ENCODE peak calls at places on chromosomes 11 and 22, in eight cellular contexts. Z, M, B, Q, G, S, N and I are unnamed samples.

GRCh38 chr22:26561756-26562417 is 28.0 kb downstream of the TPST2 start:
- DNase-seq in Z (no peak), M (no peak), B (no peak), Q (peak; percentile 91), G (no peak), S (no peak), N (no peak), I (no peak)

GRCh38 chr11:1226226-1226961 is 3.5 kb downstream of the MUC5B start:
- DNase-seq in Z (no peak), M (no peak), B (peak; percentile 49), Q (no peak), G (peak; percentile 38), S (no peak), N (no peak), I (no peak)

GRCh38 chr22:45341503-45341902 is 31.8 kb downstream of the FAM118A start:
- DNase-seq in Z (no peak), M (no peak), B (no peak), Q (no peak), G (peak; percentile 12), S (no peak), N (no peak), I (no peak)

GRCh38 chr22:22201185-22201924 is 43.2 kb upstream of the VPREB1 start:
- DNase-seq in Z (peak; percentile 30), M (no peak), B (peak; percentile 49), Q (no peak), G (no peak), S (no peak), N (no peak), I (peak; percentile 58)

GRCh38 chr22:29988719-29989118 is 91.5 kb upstream of the HORMAD2 start:
- DNase-seq in Z (no peak), M (no peak), B (no peak), Q (no peak), G (no peak), S (no peak), N (no peak), I (no peak)

GRCh38 chr11:12079726-12080556 is 30.4 kb upstream of the MICAL2 start:
- DNase-seq in Z (peak; percentile 82), M (no peak), B (no peak), Q (peak; percentile 34), G (no peak), S (peak; percentile 73), N (no peak), I (no peak)

GRCh38 chr22:31947296-31947695 is 3.0 kb downstream of the YWHAH start:
- DNase-seq in Z (peak; percentile 31), M (no peak), B (no peak), Q (no peak), G (no peak), S (no peak), N (no peak), I (no peak)

GRCh38 chr11:129141748-129142475 is 50.2 kb downstream of the ARHGAP32 start:
- DNase-seq in Z (no peak), M (no peak), B (no peak), Q (no peak), G (no peak), S (no peak), N (no peak), I (no peak)

GRCh38 chr11:69290791-69291190 is 3.2 kb upstream of the MYEOV start:
- DNase-seq in Z (no peak), M (no peak), B (no peak), Q (no peak), G (no peak), S (no peak), N (no peak), I (no peak)

GRCh38 chr11:1573077-1573846 is 1.2 kb upstream of the DUSP8 start:
- DNase-seq in Z (no peak), M (no peak), B (no peak), Q (no peak), G (no peak), S (no peak), N (no peak), I (peak; percentile 53)

GRCh38 chr11:11620251-11620965 is 1.4 kb downstream of the GALNT18 start:
- DNase-seq in Z (peak; percentile 68), M (peak; percentile 64), B (peak; percentile 67), Q (peak; percentile 26), G (peak; percentile 66), S (no peak), N (no peak), I (no peak)

GRCh38 chr11:134273317-134273712 is 2.9 kb upstream of the GLB1L3 start:
- DNase-seq in Z (no peak), M (no peak), B (no peak), Q (no peak), G (no peak), S (no peak), N (no peak), I (no peak)

GRCh38 chr11:134277176-134278001 is 1.2 kb downstream of the GLB1L3 start:
- DNase-seq in Z (no peak), M (no peak), B (peak; percentile 50), Q (no peak), G (no peak), S (peak; percentile 10), N (no peak), I (no peak)

GRCh38 chr11:134275188-134275533 is 1.0 kb upstream of the GLB1L3 start:
- DNase-seq in Z (no peak), M (no peak), B (no peak), Q (no peak), G (no peak), S (no peak), N (no peak), I (no peak)

GRCh38 chr11:134276396-134277175 is 407 bp downstream of the GLB1L3 start:
- DNase-seq in Z (no peak), M (no peak), B (peak; percentile 56), Q (no peak), G (peak; percentile 57), S (no peak), N (no peak), I (no peak)

DNA sequence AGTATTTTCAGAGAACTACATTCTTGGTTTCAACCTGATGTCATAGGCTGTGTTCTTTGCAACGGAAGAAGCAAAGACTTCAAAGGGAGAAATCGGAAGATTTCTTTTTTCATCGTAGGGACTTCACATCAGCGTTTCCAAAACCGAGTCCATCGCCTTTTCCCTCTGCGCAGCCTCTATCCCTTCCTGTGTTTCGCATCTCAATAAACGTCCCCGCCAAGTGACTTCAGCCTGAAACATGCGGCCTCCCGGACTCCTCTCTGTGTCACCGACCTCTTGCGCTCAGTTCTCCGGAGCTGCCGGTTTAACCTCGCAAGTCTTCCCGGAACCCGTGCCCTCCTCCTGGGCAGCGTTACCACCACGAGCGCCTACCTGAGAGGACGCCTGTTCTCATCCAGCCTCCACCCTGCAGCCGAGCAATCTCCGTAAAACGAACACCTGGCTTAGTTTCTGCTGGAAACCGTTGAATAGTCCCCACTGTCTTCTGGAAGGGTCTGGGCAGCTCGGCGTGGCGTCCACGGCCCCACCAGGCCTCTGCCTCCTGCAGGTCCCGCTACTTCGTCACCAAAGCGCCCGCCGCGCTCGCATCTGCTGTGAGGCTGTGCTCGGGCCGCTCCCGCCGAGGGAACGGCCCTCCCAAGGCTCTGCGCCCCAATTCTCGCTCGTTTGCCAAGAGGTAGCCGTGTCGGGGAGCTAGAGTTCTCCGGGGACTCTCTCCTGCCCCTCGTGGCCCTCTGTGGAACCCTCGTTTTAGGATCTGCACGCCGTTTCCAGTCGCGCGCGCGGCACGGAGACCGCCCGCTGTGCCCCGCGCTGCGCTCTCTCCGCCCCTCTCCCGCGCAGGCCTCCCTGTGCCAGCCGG is at the start of gene GLB1L3:
- DNase-seq in Z (peak; percentile 21), M (no peak), B (peak; percentile 76), Q (no peak), G (peak; percentile 71), S (no peak), N (no peak), I (peak; percentile 30)
- TF ChIP-seq CTCF in Z (peak; percentile 9), M (no peak), B (peak; percentile 48), Q (no peak), G (peak; percentile 36), S (no peak), N (peak; percentile 31), I (no peak)

DNA sequence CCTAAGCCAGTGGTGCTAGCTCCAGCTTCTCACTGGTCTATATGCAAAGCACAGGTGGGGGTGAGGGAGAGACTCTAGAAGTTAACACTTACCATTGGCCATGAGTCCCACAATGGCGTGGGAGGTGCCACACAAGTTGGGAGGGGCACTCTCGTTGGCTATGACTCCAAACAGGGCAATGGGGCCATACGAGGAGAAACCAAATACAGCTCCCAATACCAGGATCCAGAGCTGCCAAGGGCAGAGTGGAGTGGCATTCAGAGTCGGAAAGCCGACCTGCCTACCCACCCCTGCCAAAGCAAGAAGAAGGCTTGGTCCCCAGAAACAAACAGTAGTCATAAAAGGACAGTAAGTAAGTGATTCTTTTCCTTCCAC is 5.6 kb downstream of the SLC37A4 start:
- DNase-seq in Z (no peak), M (no peak), B (no peak), Q (no peak), G (no peak), S (no peak), N (no peak), I (no peak)
- TF ChIP-seq CTCF in Z (no peak), M (no peak), B (no peak), Q (no peak), G (no peak), S (no peak), N (no peak), I (no peak)

DNA sequence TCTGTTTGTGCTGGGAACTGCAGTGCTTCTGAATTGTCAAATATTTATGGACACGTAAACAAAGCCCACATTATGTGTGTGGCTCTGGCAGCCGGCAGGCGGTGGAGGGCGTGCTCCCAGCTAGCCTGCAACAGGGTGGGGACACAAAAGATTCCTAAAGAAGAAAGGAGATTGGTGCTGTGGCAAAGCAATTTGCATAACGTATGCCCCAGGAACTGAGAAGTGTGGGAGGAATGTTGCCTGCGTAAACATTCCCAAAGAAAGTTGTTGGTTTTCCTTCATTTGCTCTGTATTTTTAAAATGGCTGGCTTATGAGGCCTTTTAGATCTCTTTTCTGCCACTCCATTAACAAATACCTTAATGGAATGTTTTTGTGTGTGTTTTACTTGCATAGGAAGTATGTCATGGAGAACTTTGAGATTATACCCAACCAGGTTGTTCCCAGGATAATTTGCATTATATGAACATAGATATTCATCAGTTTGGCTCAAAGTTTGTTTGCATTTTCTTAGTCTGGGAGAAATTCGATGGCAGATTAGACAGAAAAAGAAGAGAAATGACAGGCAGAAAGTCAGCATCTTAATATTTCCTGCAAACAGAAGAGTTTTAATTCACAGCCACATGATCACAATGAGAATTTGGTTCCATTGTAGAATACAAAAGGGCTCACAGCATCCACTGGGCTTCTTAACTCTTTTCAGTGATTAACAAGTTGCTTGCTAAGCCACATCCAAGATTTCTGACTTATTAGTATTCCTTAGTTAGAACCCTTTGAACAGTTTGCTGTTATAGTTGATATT is 41.8 kb upstream of the DLAT start:
- DNase-seq in Z (no peak), M (peak; percentile 68), B (peak; percentile 91), Q (no peak), G (peak; percentile 48), S (no peak), N (no peak), I (no peak)
- TF ChIP-seq CTCF in Z (no peak), M (no peak), B (peak; percentile 29), Q (no peak), G (no peak), S (no peak), N (no peak), I (no peak)

GRCh38 chr11:87722756-87723599 is 452.3 kb downstream of the RAB38 start:
- DNase-seq in Z (no peak), M (peak; percentile 22), B (peak; percentile 47), Q (no peak), G (peak; percentile 23), S (no peak), N (no peak), I (no peak)
- TF ChIP-seq CTCF in Z (peak; percentile 41), M (peak; percentile 39), B (peak; percentile 75), Q (peak; percentile 42), G (peak; percentile 58), S (no peak), N (peak; percentile 18), I (no peak)